ENCODE peak calls at places on chromosomes 11 and 22, in five cellular contexts. L is ovary, P is HCT116, V is gastrocnemius medialis, U is right lobe of liver. I is an unnamed sample.
A peak's percentile ranks its signal among the peaks of the same experiment; 100 is the strongest.

GRCh38 chr22:50250555-50251471 is at the start of gene HDAC10:
- DNase-seq in P (no peak), L (peak; percentile 75), V (no peak), U (peak; percentile 88), I (peak; percentile 78)

GRCh38 chr11:57230316-57230715 is 6.7 kb downstream of the APLNR start:
- DNase-seq in L (no peak), V (no peak), P (no peak), U (no peak), I (no peak)

GRCh38 chr11:11843233-11843632 is 1.5 kb downstream of the USP47 start:
- DNase-seq in V (no peak), U (no peak), P (no peak), L (no peak), I (no peak)

GRCh38 chr11:3109921-3110706 is 52.9 kb upstream of the CARS1 start:
- DNase-seq in U (peak; percentile 56), V (peak; percentile 39), L (no peak), P (peak; percentile 37), I (peak; percentile 36)

GRCh38 chr22:42950281-42950680 is 64.7 kb downstream of the PACSIN2 start:
- DNase-seq in U (no peak), L (no peak), V (no peak), P (no peak), I (no peak)

GRCh38 chr11:60717956-60718355 is 6.6 kb upstream of the MS4A18 start:
- DNase-seq in V (no peak), P (no peak), U (no peak), L (no peak), I (no peak)

GRCh38 chr11:32231909-32232493 is 141.1 kb downstream of the RCN1 start:
- DNase-seq in L (no peak), U (no peak), P (peak; percentile 36), V (no peak), I (no peak)

GRCh38 chr11:89521294-89521693 is 30.1 kb upstream of the NOX4 start:
- DNase-seq in L (no peak), V (no peak), U (no peak), P (no peak), I (no peak)

GRCh38 chr11:119067371-119068222 is at the start of gene VPS11:
- DNase-seq in L (peak; percentile 97), P (peak; percentile 86), V (peak; percentile 95), U (peak; percentile 99), I (peak; percentile 97)
- TF ChIP-seq POLR2A in L (peak; percentile 57), P (peak; percentile 35), V (peak; percentile 70), U (peak; percentile 79), I (peak; percentile 54)

GRCh38 chr22:37822079-37822833 is 926 bp upstream of the GALR3 start:
- DNase-seq in L (no peak), U (no peak), V (no peak), P (no peak), I (no peak)
- H3K4me1 ChIP-seq in L (peaks cover 6% of the 10 kb centered on the region), U (no peaks in the 10 kb centered on the region), V (peaks cover 20% of the 10 kb centered on the region), P (peaks cover 14% of the 10 kb centered on the region), I (no peaks in the 10 kb centered on the region)

DNA sequence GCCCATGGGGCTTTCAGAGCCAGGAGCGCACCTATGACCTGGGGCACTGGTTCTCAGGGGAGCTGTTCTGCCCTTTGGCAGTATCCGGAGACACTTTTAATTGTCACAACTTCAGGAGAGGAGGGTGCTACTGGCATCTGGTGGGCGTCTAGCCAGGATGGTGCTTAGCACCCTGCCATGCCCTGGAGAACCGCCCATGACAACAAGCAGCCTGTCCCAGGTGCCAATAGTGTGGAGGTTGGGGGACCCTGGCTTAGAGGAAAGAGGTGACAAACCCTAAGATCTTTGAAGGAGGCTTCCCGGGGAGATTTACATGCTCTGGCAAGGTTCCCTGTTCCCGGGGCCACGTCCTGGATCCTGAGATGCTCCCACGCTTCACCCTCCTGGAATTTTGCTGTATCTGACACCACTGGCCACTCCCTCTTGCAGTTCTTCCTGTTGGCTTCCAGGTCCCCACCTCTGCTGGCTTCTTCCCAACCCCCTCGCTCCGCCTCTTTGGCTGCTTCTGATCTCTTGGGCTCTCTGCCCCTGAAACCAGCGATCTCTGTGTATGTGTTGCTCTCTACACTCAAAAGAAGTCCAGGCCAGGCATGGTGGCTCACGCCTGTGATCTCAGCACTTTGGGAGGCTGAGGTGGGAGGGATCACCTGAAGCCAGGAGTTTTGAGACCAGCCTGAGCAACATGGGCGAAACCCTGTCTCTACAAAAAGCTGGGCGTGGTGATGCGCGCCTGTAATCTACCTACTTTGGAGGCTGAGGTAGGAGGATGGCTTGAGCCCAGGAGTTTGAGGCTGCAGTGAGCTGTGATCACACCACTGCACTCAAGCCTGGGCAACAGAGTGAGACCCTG is 31.1 kb downstream of the FADS3 start:
- DNase-seq in V (no peak), P (peak; percentile 43), U (peak; percentile 73), L (peak; percentile 60), I (peak; percentile 82)
- H3K36me3 ChIP-seq in V (no peaks in the 10 kb centered on the region), P (no peaks in the 10 kb centered on the region), U (peaks cover 4% of the 10 kb centered on the region), L (no peaks in the 10 kb centered on the region), I (no peaks in the 10 kb centered on the region)

GRCh38 chr11:64251986-64252837 is 882 bp downstream of the PLCB3 start:
- DNase-seq in U (no peak), L (no peak), V (no peak), P (no peak), I (peak; percentile 58)
- TF ChIP-seq POLR2A in U (no peak), L (no peak), V (no peak), P (peak; percentile 44), I (no peak)

GRCh38 chr11:33262016-33262638 is 4.9 kb downstream of the HIPK3 start:
- DNase-seq in U (no peak), V (no peak), P (no peak), L (no peak), I (no peak)
- H3K4me1 ChIP-seq in U (no peaks in the 10 kb centered on the region), V (peaks cover 71% of the 10 kb centered on the region), P (peaks cover 23% of the 10 kb centered on the region), L (peaks cover 13% of the 10 kb centered on the region), I (peaks cover 20% of the 10 kb centered on the region)

GRCh38 chr11:59178401-59178800 is 6.5 kb downstream of the DTX4 start:
- DNase-seq in P (no peak), L (no peak), V (no peak), U (no peak), I (no peak)
- H3K36me3 ChIP-seq in P (no peaks in the 10 kb centered on the region), L (no peaks in the 10 kb centered on the region), V (no peaks in the 10 kb centered on the region), U (no peaks in the 10 kb centered on the region), I (no peaks in the 10 kb centered on the region)